ENCODE peak calls at places on chromosomes 5 and 9, in nine cellular contexts. F is EH, H is tibial artery, J is OCI-LY7, V is GM13977, O is spleen, X is hypothalamus, E is T-cell, W is neural progenitor cell. A is an unnamed sample.

GRCh38 chr5:109645591-109646236 is 44.0 kb upstream of the MAN2A1 start:
- DNase-seq in F (no peak), O (no peak), J (no peak), E (no peak), V (no peak), H (no peak), X (peak), W (peak), A (no peak)

GRCh38 chr5:82351754-82352145 is 73.6 kb upstream of the RPS23 start:
- DNase-seq in J (peak), W (peak), X (no peak), H (no peak), O (no peak), F (peak), E (no peak), V (peak), A (no peak)

GRCh38 chr9:101367323-101367722 is 17.5 kb downstream of the BAAT start:
- DNase-seq in J (no peak), F (no peak), X (no peak), O (no peak), W (no peak), E (no peak), H (no peak), V (no peak), A (no peak)

GRCh38 chr9:26026423-26027100 is 348.3 kb upstream of the TUSC1 start:
- DNase-seq in J (no peak), F (no peak), W (no peak), O (no peak), E (no peak), H (no peak), X (no peak), V (no peak), A (no peak)

GRCh38 chr9:21590058-21590996 is 108.2 kb upstream of the IFNE start:
- DNase-seq in J (no peak), V (no peak), X (no peak), F (peak), E (no peak), O (no peak), H (no peak), W (no peak), A (no peak)

GRCh38 chr9:112097712-112098688 is 77.1 kb downstream of the SUSD1 start:
- DNase-seq in W (peak), H (peak), J (peak), V (peak), E (peak), F (peak), O (peak), X (peak), A (peak)

GRCh38 chr5:115811406-115811805 is 5.1 kb downstream of the CDO1 start:
- DNase-seq in J (no peak), H (no peak), F (no peak), W (no peak), O (no peak), E (no peak), V (no peak), X (no peak), A (no peak)

GRCh38 chr9:129863059-129863690 is 27.9 kb downstream of the USP20 start:
- DNase-seq in W (no peak), O (peak), E (peak), H (no peak), V (no peak), X (no peak), J (peak), F (peak), A (no peak)

GRCh38 chr5:67163231-67163756 is 33.3 kb downstream of the CD180 start:
- DNase-seq in X (no peak), O (peak), F (no peak), E (no peak), J (no peak), W (no peak), H (no peak), V (no peak), A (no peak)

GRCh38 chr5:153480401-153480800 is 10.1 kb upstream of the GRIA1 start:
- DNase-seq in W (no peak), H (no peak), F (peak), O (no peak), V (peak), X (no peak), E (no peak), J (no peak), A (no peak)

GRCh38 chr5:151699071-151699901 is 12.6 kb upstream of the SPARC start:
- DNase-seq in W (no peak), E (no peak), X (no peak), V (no peak), F (peak), J (no peak), O (no peak), H (peak), A (peak)

GRCh38 chr5:178080618-178081410 is 32.5 kb upstream of the N4BP3 start:
- DNase-seq in E (no peak), W (no peak), H (no peak), V (no peak), X (no peak), O (no peak), F (peak), J (no peak), A (no peak)

GRCh38 chr5:100787648-100788047 is 115.4 kb downstream of the ST8SIA4 start:
- DNase-seq in W (no peak), J (peak), X (no peak), F (no peak), V (no peak), E (no peak), H (no peak), O (no peak), A (no peak)

GRCh38 chr9:93813687-93814560 is 141.2 kb downstream of the BARX1 start:
- DNase-seq in V (peak), F (no peak), J (no peak), W (peak), H (no peak), X (no peak), O (peak), E (no peak), A (no peak)

GRCh38 chr9:19922476-19923118 is 133.8 kb upstream of the SLC24A2 start:
- DNase-seq in J (no peak), H (no peak), V (no peak), E (no peak), F (peak), O (no peak), W (peak), X (peak), A (peak)

GRCh38 chr9:33466565-33467495 is 6.9 kb downstream of the NOL6 start:
- DNase-seq in V (peak), J (peak), O (peak), E (peak), W (peak), F (peak), H (peak), X (peak), A (peak)

GRCh38 chr5:87825583-87825982 is 412.9 kb upstream of the CCNH start:
- DNase-seq in E (no peak), W (no peak), H (no peak), O (no peak), V (no peak), J (no peak), X (no peak), F (no peak), A (no peak)

GRCh38 chr9:129623331-129623730 is 2.4 kb upstream of the C9orf50 start:
- DNase-seq in W (no peak), J (no peak), V (no peak), E (no peak), F (peak), O (no peak), H (no peak), X (no peak), A (no peak)

GRCh38 chr9:73158723-73159122 is 7.1 kb downstream of the ANXA1 start:
- DNase-seq in E (no peak), O (no peak), F (no peak), J (no peak), H (no peak), W (no peak), V (no peak), X (no peak), A (no peak)

GRCh38 chr5:140569197-140569596 is 4.6 kb downstream of the SLC35A4 start:
- DNase-seq in J (no peak), H (no peak), E (no peak), W (no peak), O (no peak), V (no peak), X (no peak), F (no peak), A (no peak)

A was measured in ovary.